ENCODE peak calls at places on chromosomes 12 and 14, in ten cellular contexts. One of them, this sample, is unnamed.
A peak's percentile ranks its signal among the peaks of the same experiment; 100 is the strongest.

GRCh38 chr12:92905258-92905810 is 23.8 kb downstream of the EEA1 start:
- DNase-seq in HFFc6: no peak
- DNase-seq in WERI-Rb-1: no peak
- DNase-seq in left lung: no peak
- DNase-seq in stomach: no peak
- DNase-seq in activated B cell treated with CpG ODN at 0.5 μM for 24 hours: no peak
- DNase-seq in cardiac fibroblast: no peak
- DNase-seq in nephron progenitor cell: no peak
- DNase-seq in GM20000: no peak
- DNase-seq in mucosa of descending colon: no peak
- DNase-seq in this sample: no peak

GRCh38 chr14:103775506-103775905 is 59.9 kb downstream of the ZFYVE21 start:
- DNase-seq in HFFc6: no peak
- DNase-seq in WERI-Rb-1: no peak
- DNase-seq in left lung: no peak
- DNase-seq in stomach: no peak
- DNase-seq in activated B cell treated with CpG ODN at 0.5 μM for 24 hours: no peak
- DNase-seq in cardiac fibroblast: no peak
- DNase-seq in nephron progenitor cell: no peak
- DNase-seq in GM20000: no peak
- DNase-seq in mucosa of descending colon: no peak
- DNase-seq in this sample: no peak

GRCh38 chr14:31414190-31414833 is 6.0 kb downstream of the HEATR5A start:
- DNase-seq in HFFc6: no peak
- DNase-seq in WERI-Rb-1: no peak
- DNase-seq in left lung: no peak
- DNase-seq in stomach: no peak
- DNase-seq in activated B cell treated with CpG ODN at 0.5 μM for 24 hours: no peak
- DNase-seq in cardiac fibroblast: no peak
- DNase-seq in nephron progenitor cell: no peak
- DNase-seq in GM20000: no peak
- DNase-seq in mucosa of descending colon: no peak
- DNase-seq in this sample: no peak

GRCh38 chr12:62750941-62751843 is 183.8 kb downstream of the PPM1H start:
- DNase-seq in HFFc6: no peak
- DNase-seq in WERI-Rb-1: no peak
- DNase-seq in left lung: no peak
- DNase-seq in stomach: no peak
- DNase-seq in activated B cell treated with CpG ODN at 0.5 μM for 24 hours: no peak
- DNase-seq in cardiac fibroblast: no peak
- DNase-seq in nephron progenitor cell: no peak
- DNase-seq in GM20000: no peak
- DNase-seq in mucosa of descending colon: no peak
- DNase-seq in this sample: no peak

GRCh38 chr14:41606249-41607118 is at the start of gene LRFN5:
- DNase-seq in HFFc6: no peak
- DNase-seq in WERI-Rb-1: no peak
- DNase-seq in left lung: peak; percentile 78
- DNase-seq in stomach: no peak
- DNase-seq in activated B cell treated with CpG ODN at 0.5 μM for 24 hours: no peak
- DNase-seq in cardiac fibroblast: peak; percentile 61
- DNase-seq in nephron progenitor cell: peak; percentile 65
- DNase-seq in GM20000: peak; percentile 54
- DNase-seq in mucosa of descending colon: no peak
- DNase-seq in this sample: peak; percentile 65

GRCh38 chr14:20970983-20971704 is 15.9 kb downstream of the RNASE2 start:
- DNase-seq in HFFc6: peak; percentile 78
- DNase-seq in WERI-Rb-1: peak; percentile 88
- DNase-seq in left lung: peak; percentile 98
- DNase-seq in stomach: peak; percentile 87
- DNase-seq in activated B cell treated with CpG ODN at 0.5 μM for 24 hours: peak; percentile 77
- DNase-seq in cardiac fibroblast: peak; percentile 91
- DNase-seq in nephron progenitor cell: peak; percentile 89
- DNase-seq in GM20000: peak; percentile 77
- DNase-seq in mucosa of descending colon: peak; percentile 86
- DNase-seq in this sample: peak; percentile 91

GRCh38 chr12:70849265-70849960 is 71.1 kb downstream of the PTPRR start:
- DNase-seq in HFFc6: no peak
- DNase-seq in WERI-Rb-1: no peak
- DNase-seq in left lung: no peak
- DNase-seq in stomach: no peak
- DNase-seq in activated B cell treated with CpG ODN at 0.5 μM for 24 hours: no peak
- DNase-seq in cardiac fibroblast: peak; percentile 90
- DNase-seq in nephron progenitor cell: no peak
- DNase-seq in GM20000: no peak
- DNase-seq in mucosa of descending colon: no peak
- DNase-seq in this sample: no peak

GRCh38 chr12:7989827-7990491 is 42.6 kb upstream of the FOXJ2 start:
- DNase-seq in HFFc6: no peak
- DNase-seq in WERI-Rb-1: no peak
- DNase-seq in left lung: peak; percentile 89
- DNase-seq in stomach: peak; percentile 29
- DNase-seq in activated B cell treated with CpG ODN at 0.5 μM for 24 hours: no peak
- DNase-seq in cardiac fibroblast: peak; percentile 8
- DNase-seq in nephron progenitor cell: no peak
- DNase-seq in GM20000: peak; percentile 22
- DNase-seq in mucosa of descending colon: no peak
- DNase-seq in this sample: no peak

GRCh38 chr12:57583008-57583831 is 7.8 kb upstream of the PIP4K2C start:
- DNase-seq in HFFc6: peak; percentile 75
- DNase-seq in WERI-Rb-1: peak; percentile 79
- DNase-seq in left lung: no peak
- DNase-seq in stomach: peak; percentile 59
- DNase-seq in activated B cell treated with CpG ODN at 0.5 μM for 24 hours: peak; percentile 24
- DNase-seq in cardiac fibroblast: peak; percentile 91
- DNase-seq in nephron progenitor cell: peak; percentile 75
- DNase-seq in GM20000: peak; percentile 89
- DNase-seq in mucosa of descending colon: no peak
- DNase-seq in this sample: peak; percentile 58

GRCh38 chr12:103161582-103161981 is 204.1 kb downstream of the ASCL1 start:
- DNase-seq in HFFc6: no peak
- DNase-seq in WERI-Rb-1: no peak
- DNase-seq in left lung: no peak
- DNase-seq in stomach: no peak
- DNase-seq in activated B cell treated with CpG ODN at 0.5 μM for 24 hours: no peak
- DNase-seq in cardiac fibroblast: no peak
- DNase-seq in nephron progenitor cell: no peak
- DNase-seq in GM20000: no peak
- DNase-seq in mucosa of descending colon: no peak
- DNase-seq in this sample: no peak

GRCh38 chr12:122949405-122949804 is 16.9 kb downstream of the ABCB9 start:
- DNase-seq in HFFc6: no peak
- DNase-seq in WERI-Rb-1: no peak
- DNase-seq in left lung: peak; percentile 59
- DNase-seq in stomach: no peak
- DNase-seq in activated B cell treated with CpG ODN at 0.5 μM for 24 hours: no peak
- DNase-seq in cardiac fibroblast: no peak
- DNase-seq in nephron progenitor cell: no peak
- DNase-seq in GM20000: no peak
- DNase-seq in mucosa of descending colon: no peak
- DNase-seq in this sample: no peak

GRCh38 chr12:122945047-122945592 is 21.1 kb downstream of the ABCB9 start:
- DNase-seq in HFFc6: no peak
- DNase-seq in WERI-Rb-1: peak; percentile 47
- DNase-seq in left lung: no peak
- DNase-seq in stomach: no peak
- DNase-seq in activated B cell treated with CpG ODN at 0.5 μM for 24 hours: no peak
- DNase-seq in cardiac fibroblast: no peak
- DNase-seq in nephron progenitor cell: no peak
- DNase-seq in GM20000: no peak
- DNase-seq in mucosa of descending colon: no peak
- DNase-seq in this sample: no peak

GRCh38 chr12:122946690-122947271 is 19.5 kb downstream of the ABCB9 start:
- DNase-seq in HFFc6: peak; percentile 100
- DNase-seq in WERI-Rb-1: peak; percentile 67
- DNase-seq in left lung: peak; percentile 94
- DNase-seq in stomach: peak; percentile 85
- DNase-seq in activated B cell treated with CpG ODN at 0.5 μM for 24 hours: peak; percentile 52
- DNase-seq in cardiac fibroblast: peak; percentile 96
- DNase-seq in nephron progenitor cell: no peak
- DNase-seq in GM20000: peak; percentile 75
- DNase-seq in mucosa of descending colon: peak; percentile 85
- DNase-seq in this sample: no peak

GRCh38 chr12:122948605-122949004 is 17.7 kb downstream of the ABCB9 start:
- DNase-seq in HFFc6: no peak
- DNase-seq in WERI-Rb-1: no peak
- DNase-seq in left lung: peak; percentile 39
- DNase-seq in stomach: no peak
- DNase-seq in activated B cell treated with CpG ODN at 0.5 μM for 24 hours: no peak
- DNase-seq in cardiac fibroblast: no peak
- DNase-seq in nephron progenitor cell: no peak
- DNase-seq in GM20000: no peak
- DNase-seq in mucosa of descending colon: no peak
- DNase-seq in this sample: no peak

DNA sequence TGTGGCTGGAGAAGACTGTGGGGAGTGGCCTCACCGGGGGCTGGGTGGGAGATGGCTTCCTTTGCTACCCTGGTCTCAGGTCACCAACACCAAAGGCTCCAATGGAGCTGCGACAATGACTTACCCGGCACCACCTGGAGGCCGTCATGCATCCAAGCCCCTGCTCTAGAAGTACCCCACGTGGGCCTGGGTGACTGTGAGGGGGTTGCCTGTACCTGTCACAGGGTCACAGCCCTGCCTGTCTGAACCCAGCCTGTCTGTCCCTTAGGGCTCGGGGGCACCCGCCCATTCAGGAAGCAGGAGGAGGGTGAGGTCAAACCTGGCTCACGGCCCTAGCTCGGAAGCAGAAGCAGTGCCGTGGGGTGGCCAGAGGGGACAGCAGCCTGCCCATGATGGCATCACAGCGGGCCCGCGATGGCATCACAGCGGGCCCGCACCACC is 18.9 kb downstream of the ABCB9 start:
- DNase-seq in HFFc6: no peak
- DNase-seq in WERI-Rb-1: peak; percentile 39
- DNase-seq in left lung: peak; percentile 82
- DNase-seq in stomach: peak; percentile 68
- DNase-seq in activated B cell treated with CpG ODN at 0.5 μM for 24 hours: peak; percentile 25
- DNase-seq in cardiac fibroblast: no peak
- DNase-seq in nephron progenitor cell: no peak
- DNase-seq in GM20000: no peak
- DNase-seq in mucosa of descending colon: peak; percentile 82
- DNase-seq in this sample: no peak
- TF ChIP-seq CTCF in HFFc6: no peak
- TF ChIP-seq CTCF in WERI-Rb-1: peak; percentile 7
- TF ChIP-seq CTCF in left lung: no peak
- TF ChIP-seq CTCF in stomach: no peak
- TF ChIP-seq CTCF in activated B cell treated with CpG ODN at 0.5 μM for 24 hours: no peak
- TF ChIP-seq CTCF in cardiac fibroblast: no peak
- TF ChIP-seq CTCF in nephron progenitor cell: no peak
- TF ChIP-seq CTCF in GM20000: no peak
- TF ChIP-seq CTCF in mucosa of descending colon: peak; percentile 10
- TF ChIP-seq CTCF in this sample: no peak

GRCh38 chr12:113222730-113223531 is 1.7 kb downstream of the TPCN1 start:
- DNase-seq in HFFc6: peak; percentile 81
- DNase-seq in WERI-Rb-1: no peak
- DNase-seq in left lung: no peak
- DNase-seq in stomach: peak; percentile 74
- DNase-seq in activated B cell treated with CpG ODN at 0.5 μM for 24 hours: no peak
- DNase-seq in cardiac fibroblast: peak; percentile 97
- DNase-seq in nephron progenitor cell: no peak
- DNase-seq in GM20000: no peak
- DNase-seq in mucosa of descending colon: peak; percentile 75
- DNase-seq in this sample: no peak
- TF ChIP-seq CTCF in HFFc6: no peak
- TF ChIP-seq CTCF in WERI-Rb-1: no peak
- TF ChIP-seq CTCF in left lung: no peak
- TF ChIP-seq CTCF in stomach: no peak
- TF ChIP-seq CTCF in activated B cell treated with CpG ODN at 0.5 μM for 24 hours: no peak
- TF ChIP-seq CTCF in cardiac fibroblast: no peak
- TF ChIP-seq CTCF in nephron progenitor cell: no peak
- TF ChIP-seq CTCF in GM20000: no peak
- TF ChIP-seq CTCF in mucosa of descending colon: no peak
- TF ChIP-seq CTCF in this sample: no peak

DNA sequence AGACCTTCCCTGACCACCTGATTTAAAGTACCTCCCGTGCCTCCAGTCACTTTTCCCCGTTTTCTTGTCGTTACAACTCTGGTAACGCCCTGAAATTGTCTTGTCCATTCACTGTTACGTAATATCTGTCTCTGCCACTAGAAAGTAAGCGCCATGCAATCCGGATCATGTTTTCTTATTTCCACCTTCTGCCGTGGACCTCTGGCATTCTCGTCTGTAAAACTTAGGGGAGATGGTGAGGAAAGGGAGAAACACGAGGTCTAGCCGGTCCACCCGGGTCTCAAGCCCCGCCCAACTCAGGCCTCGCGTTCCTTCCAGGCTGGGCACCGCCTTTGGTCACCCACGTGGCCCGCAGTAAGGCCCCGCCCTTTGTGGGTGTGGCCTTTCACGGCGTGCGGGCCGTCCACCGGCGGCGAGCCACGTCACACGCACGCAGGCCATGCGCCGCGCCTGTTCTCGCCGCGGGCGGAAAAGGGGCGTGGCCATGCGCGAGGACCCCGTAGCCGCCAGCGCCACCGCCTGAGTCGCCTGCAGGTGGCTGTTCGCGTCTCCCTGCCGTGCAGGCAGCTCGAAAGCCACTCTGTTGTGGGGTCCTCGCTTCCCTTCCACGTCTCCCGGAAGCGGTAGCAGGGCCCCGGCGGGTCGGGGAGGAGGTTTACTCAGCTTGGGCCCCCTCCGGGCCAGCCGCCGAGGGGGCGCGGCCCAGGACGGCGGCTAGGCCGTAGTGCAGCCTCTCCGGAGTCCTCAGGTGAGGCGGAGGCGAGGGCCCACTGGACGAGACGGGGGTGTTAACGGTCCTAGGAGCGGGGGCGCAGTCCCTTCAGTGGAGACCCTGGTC is at the start of gene GOLGA5:
- DNase-seq in HFFc6: peak; percentile 96
- DNase-seq in WERI-Rb-1: peak; percentile 96
- DNase-seq in left lung: peak; percentile 99
- DNase-seq in stomach: peak; percentile 99
- DNase-seq in activated B cell treated with CpG ODN at 0.5 μM for 24 hours: peak; percentile 99
- DNase-seq in cardiac fibroblast: peak; percentile 99
- DNase-seq in nephron progenitor cell: peak; percentile 97
- DNase-seq in GM20000: peak; percentile 94
- DNase-seq in mucosa of descending colon: peak; percentile 99
- DNase-seq in this sample: peak; percentile 99
- TF ChIP-seq CTCF in HFFc6: peak; percentile 48
- TF ChIP-seq CTCF in WERI-Rb-1: no peak
- TF ChIP-seq CTCF in left lung: no peak
- TF ChIP-seq CTCF in stomach: no peak
- TF ChIP-seq CTCF in activated B cell treated with CpG ODN at 0.5 μM for 24 hours: no peak
- TF ChIP-seq CTCF in cardiac fibroblast: no peak
- TF ChIP-seq CTCF in nephron progenitor cell: no peak
- TF ChIP-seq CTCF in GM20000: no peak
- TF ChIP-seq CTCF in mucosa of descending colon: peak; percentile 7
- TF ChIP-seq CTCF in this sample: no peak

DNA sequence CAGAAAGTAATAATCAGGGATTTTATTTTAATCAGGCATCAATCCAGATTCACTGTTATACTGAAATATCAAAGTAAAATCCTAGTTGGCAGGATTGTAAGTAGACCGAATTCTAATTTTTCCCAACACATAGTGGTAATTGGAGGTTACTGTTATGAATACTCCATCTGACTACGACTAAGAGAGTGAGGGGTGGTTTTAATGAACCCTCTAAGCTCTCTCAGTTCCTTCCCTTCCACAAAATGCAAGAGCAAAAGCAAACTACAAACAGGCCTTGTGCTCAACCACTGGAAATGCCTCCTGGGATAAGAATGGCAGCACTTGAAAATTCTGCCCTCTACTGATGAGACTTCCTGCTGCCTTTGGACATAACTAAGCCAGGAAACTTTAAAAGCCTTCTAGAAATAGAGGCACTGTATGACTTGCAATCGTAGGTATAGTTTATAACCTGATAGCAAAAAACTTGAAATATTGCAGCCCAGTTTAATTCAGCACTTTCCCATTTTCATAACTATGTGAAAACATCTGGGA is 184.8 kb downstream of the SLC16A7 start:
- DNase-seq in HFFc6: peak; percentile 22
- DNase-seq in WERI-Rb-1: no peak
- DNase-seq in left lung: no peak
- DNase-seq in stomach: no peak
- DNase-seq in activated B cell treated with CpG ODN at 0.5 μM for 24 hours: no peak
- DNase-seq in cardiac fibroblast: peak; percentile 72
- DNase-seq in nephron progenitor cell: no peak
- DNase-seq in GM20000: no peak
- DNase-seq in mucosa of descending colon: no peak
- DNase-seq in this sample: no peak
- TF ChIP-seq CTCF in HFFc6: peak; percentile 73
- TF ChIP-seq CTCF in WERI-Rb-1: peak; percentile 60
- TF ChIP-seq CTCF in left lung: peak; percentile 18
- TF ChIP-seq CTCF in stomach: no peak
- TF ChIP-seq CTCF in activated B cell treated with CpG ODN at 0.5 μM for 24 hours: no peak
- TF ChIP-seq CTCF in cardiac fibroblast: peak; percentile 63
- TF ChIP-seq CTCF in nephron progenitor cell: peak; percentile 19
- TF ChIP-seq CTCF in GM20000: no peak
- TF ChIP-seq CTCF in mucosa of descending colon: no peak
- TF ChIP-seq CTCF in this sample: no peak

This sample was measured in glutamatergic neuron.